ENCODE peak calls at places on chromosomes 6 and 20, in five cellular contexts. H, U, F, P and O are unnamed samples.
A peak's percentile ranks its signal among the peaks of the same experiment; 100 is the strongest.

GRCh38 chr20:56422131-56422823 is 10.2 kb downstream of the CASS4 start:
- DNase-seq in H (no peak), U (no peak), F (no peak), P (peak; percentile 85), O (no peak)

GRCh38 chr6:117448732-117449131 is 23.0 kb upstream of the ROS1 start:
- DNase-seq in H (no peak), U (peak; percentile 32), F (no peak), P (peak; percentile 96), O (peak; percentile 11)

GRCh38 chr6:48476257-48476656 is 365.3 kb upstream of the PTCHD4 start:
- DNase-seq in H (no peak), U (peak; percentile 28), F (no peak), P (peak; percentile 1), O (peak; percentile 7)

GRCh38 chr20:53980101-53980500 is 90.3 kb downstream of the BCAS1 start:
- DNase-seq in H (no peak), U (no peak), F (no peak), P (no peak), O (no peak)

GRCh38 chr20:38650010-38650409 is 48.4 kb downstream of the ARHGAP40 start:
- DNase-seq in H (no peak), U (no peak), F (no peak), P (no peak), O (no peak)

GRCh38 chr6:13696226-13696625 is 15.4 kb downstream of the RANBP9 start:
- DNase-seq in H (no peak), U (no peak), F (no peak), P (peak; percentile 87), O (no peak)

GRCh38 chr20:35821807-35822242 is 50.0 kb downstream of the PHF20 start:
- DNase-seq in H (no peak), U (no peak), F (no peak), P (peak; percentile 90), O (no peak)

GRCh38 chr6:52013035-52013434 is 74.4 kb downstream of the PKHD1 start:
- DNase-seq in H (peak; percentile 83), U (no peak), F (peak; percentile 35), P (no peak), O (no peak)

GRCh38 chr20:47354388-47354709 is 2.1 kb downstream of the ZMYND8 start:
- DNase-seq in H (no peak), U (no peak), F (no peak), P (no peak), O (no peak)

GRCh38 chr6:55918639-55919038 is 43.2 kb upstream of the BMP5 start:
- DNase-seq in H (no peak), U (no peak), F (no peak), P (peak; percentile 68), O (no peak)

GRCh38 chr20:52785678-52786077 is 186.5 kb upstream of the TSHZ2 start:
- DNase-seq in H (no peak), U (no peak), F (no peak), P (no peak), O (no peak)

GRCh38 chr20:61737812-61738443 is 327.8 kb downstream of the TAF4 start:
- DNase-seq in H (no peak), U (no peak), F (no peak), P (no peak), O (no peak)

GRCh38 chr6:3517350-3517749 is 60.5 kb upstream of the SLC22A23 start:
- DNase-seq in H (no peak), U (peak; percentile 19), F (no peak), P (peak; percentile 88), O (no peak)

GRCh38 chr6:135066806-135067205 is 12.2 kb upstream of the HBS1L start:
- DNase-seq in H (no peak), U (no peak), F (no peak), P (no peak), O (no peak)

GRCh38 chr6:41684311-41685182 is 46.3 kb downstream of the MDFI start:
- DNase-seq in H (no peak), U (no peak), F (no peak), P (no peak), O (no peak)

GRCh38 chr6:142482249-142482648 is 180.4 kb downstream of the ADGRG6 start:
- DNase-seq in H (no peak), U (no peak), F (no peak), P (no peak), O (no peak)

GRCh38 chr6:31763617-31763940 is 1.1 kb downstream of the SAPCD1 start:
- DNase-seq in H (no peak), U (no peak), F (no peak), P (peak; percentile 34), O (peak; percentile 67)

GRCh38 chr6:162179196-162179951 is 548.2 kb downstream of the PRKN start:
- DNase-seq in H (no peak), U (no peak), F (no peak), P (no peak), O (no peak)

GRCh38 chr6:54234539-54234938 is 73.7 kb upstream of the TINAG start:
- DNase-seq in H (no peak), U (peak; percentile 4), F (no peak), P (no peak), O (no peak)

GRCh38 chr20:6660441-6660840 is 107.0 kb upstream of the BMP2 start:
- DNase-seq in H (no peak), U (peak; percentile 30), F (peak; percentile 75), P (no peak), O (no peak)

GRCh38 chr6:149242883-149243282 is 74.6 kb upstream of the TAB2 start:
- DNase-seq in H (no peak), U (no peak), F (no peak), P (peak; percentile 47), O (no peak)

GRCh38 chr6:108580645-108581044 is 19.9 kb downstream of the FOXO3 start:
- DNase-seq in H (no peak), U (no peak), F (no peak), P (no peak), O (no peak)

GRCh38 chr6:108584323-108584722 is 23.6 kb downstream of the FOXO3 start:
- DNase-seq in H (no peak), U (no peak), F (no peak), P (no peak), O (no peak)

GRCh38 chr6:108581237-108581931 is 20.7 kb downstream of the FOXO3 start:
- DNase-seq in H (peak; percentile 85), U (peak; percentile 48), F (no peak), P (peak; percentile 91), O (no peak)

GRCh38 chr6:108582618-108583017 is 21.9 kb downstream of the FOXO3 start:
- DNase-seq in H (no peak), U (no peak), F (no peak), P (no peak), O (no peak)

GRCh38 chr6:108581932-108582500 is 21.3 kb downstream of the FOXO3 start:
- DNase-seq in H (no peak), U (no peak), F (no peak), P (no peak), O (no peak)
- H3K4me1 ChIP-seq in H (peaks cover 96% of the 10 kb centered on the region), U (peaks cover 84% of the 10 kb centered on the region), F (peaks cover 82% of the 10 kb centered on the region), P (peaks cover 43% of the 10 kb centered on the region), O (peaks cover 17% of the 10 kb centered on the region)

GRCh38 chr6:105793132-105793531 is 293.0 kb upstream of the PRDM1 start:
- DNase-seq in H (no peak), U (no peak), F (no peak), P (no peak), O (peak; percentile 38)
- TF ChIP-seq CTCF in H (no peak), U (no peak), F (no peak), P (no peak), O (no peak)

GRCh38 chr6:17867880-17868279 is 119.6 kb downstream of the KIF13A start:
- DNase-seq in H (no peak), U (no peak), F (no peak), P (peak; percentile 80), O (no peak)

GRCh38 chr6:17866876-17867444 is 120.5 kb downstream of the KIF13A start:
- DNase-seq in H (no peak), U (no peak), F (no peak), P (no peak), O (no peak)

GRCh38 chr6:17865243-17865642 is 122.2 kb downstream of the KIF13A start:
- DNase-seq in H (no peak), U (peak; percentile 35), F (no peak), P (no peak), O (peak; percentile 67)

GRCh38 chr6:17863971-17864754 is 123.3 kb downstream of the KIF13A start:
- DNase-seq in H (peak; percentile 68), U (no peak), F (no peak), P (peak; percentile 88), O (no peak)

GRCh38 chr6:17865798-17866725 is 121.4 kb downstream of the KIF13A start:
- DNase-seq in H (peak; percentile 88), U (peak; percentile 79), F (peak; percentile 39), P (peak; percentile 98), O (no peak)
- H3K4me1 ChIP-seq in H (peaks cover 78% of the 10 kb centered on the region), U (peaks cover 21% of the 10 kb centered on the region), F (peaks cover 16% of the 10 kb centered on the region), P (peaks cover 51% of the 10 kb centered on the region), O (peaks cover 10% of the 10 kb centered on the region)

DNA sequence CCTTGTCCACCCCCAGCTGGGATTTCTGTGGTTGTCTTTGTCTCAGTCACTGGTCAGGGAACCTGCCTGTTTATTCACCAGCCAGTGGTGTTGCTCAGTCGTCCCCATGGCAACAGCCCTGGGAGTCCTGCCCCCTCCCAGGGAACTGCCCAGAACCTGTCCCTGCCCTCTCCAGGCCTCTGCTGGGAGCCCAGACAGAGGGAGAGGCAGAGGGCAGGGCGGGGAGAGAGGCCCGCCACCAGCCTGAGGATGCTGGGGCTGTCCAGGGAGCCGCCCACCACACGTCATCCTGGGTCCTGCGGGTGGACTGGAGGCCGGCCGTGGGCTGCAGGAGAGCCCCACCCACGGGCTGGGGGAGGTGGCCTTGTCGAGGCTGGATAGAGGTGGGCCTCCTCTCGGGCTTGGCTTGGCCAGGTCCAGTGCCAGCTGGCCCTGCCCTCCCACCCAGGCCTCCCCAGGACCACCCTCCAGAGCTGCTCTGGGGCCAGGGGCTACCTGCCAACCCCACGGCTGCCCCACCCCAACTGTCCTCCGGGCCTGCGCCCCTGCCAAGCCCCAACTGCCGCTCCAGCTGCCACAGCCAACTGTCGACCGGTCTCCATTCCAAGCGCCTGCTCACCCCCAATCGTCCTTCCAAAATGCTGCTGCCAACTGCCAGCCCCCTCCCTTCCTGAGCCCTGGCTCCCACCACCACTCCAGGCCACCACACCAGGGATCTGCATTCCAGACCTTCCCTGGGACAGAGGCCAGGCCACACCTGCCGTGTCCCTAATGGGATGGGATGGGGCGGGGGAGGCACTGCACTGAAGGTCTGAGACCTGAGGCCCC is 4.2 kb upstream of the ZBTB46 start:
- DNase-seq in H (peak; percentile 93), U (peak; percentile 96), F (peak; percentile 87), P (peak; percentile 96), O (peak; percentile 98)
- TF ChIP-seq CTCF in H (no peak), U (no peak), F (no peak), P (no peak), O (no peak)

GRCh38 chr20:15205023-15205422 is 867.6 kb upstream of the FLRT3 start:
- DNase-seq in H (no peak), U (no peak), F (no peak), P (no peak), O (no peak)
- H3K4me1 ChIP-seq in H (no peaks in the 10 kb centered on the region), U (no peaks in the 10 kb centered on the region), F (no peaks in the 10 kb centered on the region), P (no peaks in the 10 kb centered on the region), O (no peaks in the 10 kb centered on the region)